ENCODE peak calls at places on chromosomes 16 and 17, in ten cellular contexts. G is thoracic aorta, A is EH, N is NCI-H1417, B is sciatic nerve, K is ovary, F is GM13977, O is neuronal stem cell, S is AG04450, Q is left cardiac atrium. J is an unnamed sample.

GRCh38 chr17:80486692-80487091 is 10.3 kb upstream of the NPTX1 start:
- DNase-seq in K (no peak), G (no peak), O (no peak), N (no peak), F (no peak), A (no peak), B (no peak), Q (no peak), S (no peak), J (no peak)

GRCh38 chr17:29123111-29123510 is 57.1 kb downstream of the MYO18A start:
- DNase-seq in O (no peak), N (no peak), Q (peak; percentile 20), B (no peak), A (no peak), F (no peak), S (no peak), G (no peak), K (no peak), J (no peak)

GRCh38 chr17:50621562-50621961 is 13.1 kb upstream of the ABCC3 start:
- DNase-seq in F (no peak), B (no peak), G (no peak), A (no peak), Q (no peak), N (no peak), S (no peak), K (no peak), O (no peak), J (no peak)

GRCh38 chr17:35423761-35424160 is 8.5 kb downstream of the SLFN12 start:
- DNase-seq in B (no peak), G (no peak), N (no peak), A (peak; percentile 25), Q (no peak), O (no peak), K (no peak), F (no peak), S (no peak), J (no peak)

GRCh38 chr17:2708585-2709172 is 2.9 kb downstream of the CLUH start:
- DNase-seq in Q (no peak), B (no peak), S (no peak), F (no peak), N (no peak), A (no peak), O (no peak), K (peak; percentile 45), G (no peak), J (no peak)

GRCh38 chr16:49089533-49089932 is 192.1 kb downstream of the CBLN1 start:
- DNase-seq in G (no peak), B (no peak), N (no peak), F (no peak), S (no peak), K (no peak), O (no peak), Q (no peak), A (no peak), J (no peak)

GRCh38 chr17:4903051-4903818 is at the start of gene CHRNE:
- DNase-seq in G (peak; percentile 42), S (peak; percentile 56), N (peak; percentile 48), K (peak; percentile 82), B (peak; percentile 87), A (peak; percentile 73), Q (peak; percentile 78), O (peak; percentile 72), F (no peak), J (peak; percentile 37)

GRCh38 chr17:9935408-9935807 is 30.3 kb upstream of the RCVRN start:
- DNase-seq in F (no peak), O (no peak), K (no peak), B (no peak), G (no peak), A (no peak), N (no peak), Q (peak; percentile 64), S (no peak), J (no peak)

GRCh38 chr16:17512636-17513220 is 42.0 kb upstream of the XYLT1 start:
- DNase-seq in A (peak; percentile 92), K (no peak), O (no peak), S (no peak), Q (no peak), B (no peak), G (no peak), N (no peak), F (no peak), J (no peak)

GRCh38 chr17:57782051-57782490 is 37.0 kb upstream of the CCDC182 start:
- DNase-seq in S (no peak), A (no peak), F (no peak), G (no peak), O (no peak), Q (no peak), B (no peak), N (peak; percentile 23), K (no peak), J (no peak)

GRCh38 chr16:1899641-1900451 is 18.4 kb downstream of the HS3ST6 start:
- DNase-seq in A (no peak), N (peak; percentile 95), K (no peak), B (no peak), G (no peak), F (no peak), Q (no peak), O (no peak), S (no peak), J (no peak)

GRCh38 chr17:285751-286422 is 66.7 kb downstream of the RPH3AL start:
- DNase-seq in F (no peak), B (peak; percentile 50), Q (peak; percentile 11), N (no peak), K (peak; percentile 14), G (no peak), O (no peak), A (no peak), S (no peak), J (no peak)

GRCh38 chr16:49495596-49496355 is 122.2 kb downstream of the C16orf78 start:
- DNase-seq in N (no peak), Q (no peak), B (no peak), O (no peak), K (no peak), F (no peak), A (no peak), G (no peak), S (no peak), J (no peak)

GRCh38 chr16:55678061-55678935 is 22.5 kb downstream of the SLC6A2 start:
- DNase-seq in Q (no peak), N (no peak), B (no peak), G (no peak), K (no peak), O (no peak), F (no peak), S (no peak), A (no peak), J (no peak)

GRCh38 chr17:10149573-10150399 is 48.6 kb downstream of the GAS7 start:
- DNase-seq in Q (no peak), G (no peak), B (no peak), N (no peak), A (peak; percentile 77), S (no peak), O (no peak), K (no peak), F (peak; percentile 36), J (peak; percentile 68)